ENCODE peak calls at places on chromosome 3, in seven cellular contexts. P, N, F, L, X, T and V are unnamed samples.

GRCh38 chr3:71227344-71227743 is 356.2 kb downstream of the FOXP1 start:
- DNase-seq in X (no peak), T (no peak), N (no peak), P (no peak), F (no peak), L (no peak), V (peak)

GRCh38 chr3:31815631-31816440 is 165.2 kb downstream of the OSBPL10 start:
- DNase-seq in X (no peak), L (no peak), P (no peak), N (no peak), T (no peak), F (no peak), V (no peak)

GRCh38 chr3:132730891-132731580 is 8.8 kb upstream of the NPHP3 start:
- DNase-seq in L (no peak), T (no peak), N (no peak), F (no peak), X (peak), P (peak), V (peak)

GRCh38 chr3:194367992-194368841 is 1.3 kb downstream of the LRRC15 start:
- DNase-seq in F (no peak), P (no peak), X (no peak), T (no peak), N (no peak), L (peak), V (no peak)

GRCh38 chr3:63877737-63878393 is 14.2 kb downstream of the ATXN7 start:
- DNase-seq in F (no peak), P (no peak), T (peak), L (no peak), X (no peak), N (no peak), V (no peak)

GRCh38 chr3:183572935-183573334 is 17.4 kb upstream of the KLHL6 start:
- DNase-seq in P (no peak), F (no peak), X (no peak), L (no peak), T (no peak), N (no peak), V (no peak)

GRCh38 chr3:148106062-148106461 is 591.6 kb upstream of the AGTR1 start:
- DNase-seq in T (no peak), F (no peak), L (no peak), X (no peak), N (no peak), P (no peak), V (no peak)

GRCh38 chr3:127167315-127168043 is 25.5 kb upstream of the PRR23E start:
- DNase-seq in L (no peak), F (no peak), X (no peak), P (no peak), N (no peak), T (no peak), V (no peak)